ENCODE peak calls at places on chromosome 21, in nine cellular contexts. Y is posterior vena cava, M is naive B cell, P is kidney, Z is NCI-H1105, A is AG08395, R is GOT3, I is caudate nucleus, N is cardiac fibroblast. H is an unnamed sample.

GRCh38 chr21:17610862-17611261 is 1.8 kb downstream of the BTG3 start:
- DNase-seq in Y (no peak), M (no peak), P (no peak), Z (no peak), A (no peak), R (no peak), I (no peak), N (no peak), H (peak)

GRCh38 chr21:45427331-45428271 is 22.6 kb downstream of the COL18A1 start:
- DNase-seq in Y (peak), M (no peak), P (peak), Z (no peak), A (peak), R (no peak), I (no peak), N (peak), H (peak)

GRCh38 chr21:25396135-25396711 is 211.1 kb downstream of the MRPL39 start:
- DNase-seq in Y (no peak), M (no peak), P (no peak), Z (no peak), A (no peak), R (no peak), I (no peak), N (no peak), H (no peak)

GRCh38 chr21:42818328-42818749 is 61.0 kb downstream of the WDR4 start:
- DNase-seq in Y (peak), M (peak), P (peak), Z (peak), A (peak), R (no peak), I (no peak), N (peak), H (peak)

GRCh38 chr21:42068592-42068991 is 2.5 kb upstream of the UMODL1 start:
- DNase-seq in Y (peak), M (no peak), P (peak), Z (no peak), A (no peak), R (no peak), I (no peak), N (no peak), H (peak)

GRCh38 chr21:35400233-35400939 is 351.3 kb upstream of the RUNX1 start:
- DNase-seq in Y (no peak), M (peak), P (no peak), Z (peak), A (peak), R (no peak), I (no peak), N (peak), H (peak)

GRCh38 chr21:38323721-38324591 is 67.2 kb downstream of the KCNJ15 start:
- DNase-seq in Y (no peak), M (no peak), P (no peak), Z (peak), A (peak), R (no peak), I (no peak), N (peak), H (peak)

GRCh38 chr21:17429936-17430335 is 82.9 kb upstream of the CXADR start:
- DNase-seq in Y (no peak), M (no peak), P (no peak), Z (no peak), A (no peak), R (no peak), I (no peak), N (no peak), H (no peak)

GRCh38 chr21:35475768-35476167 is 426.7 kb upstream of the RUNX1 start:
- DNase-seq in Y (no peak), M (no peak), P (no peak), Z (no peak), A (no peak), R (no peak), I (no peak), N (peak), H (peak)

GRCh38 chr21:37582613-37583012 is 216.0 kb downstream of the DYRK1A start:
- DNase-seq in Y (no peak), M (no peak), P (no peak), Z (no peak), A (peak), R (no peak), I (no peak), N (peak), H (peak)

GRCh38 chr21:34187935-34188334 is 114.6 kb downstream of the MRPS6 start:
- DNase-seq in Y (peak), M (no peak), P (no peak), Z (no peak), A (peak), R (no peak), I (no peak), N (no peak), H (no peak)

GRCh38 chr21:26966360-26966977 is 419 bp downstream of the ADAMTS5 start:
- DNase-seq in Y (no peak), M (no peak), P (peak), Z (no peak), A (peak), R (no peak), I (no peak), N (peak), H (peak)